ENCODE peak calls at places on chromosome 3, in ten cellular contexts. O is uterus, Z is breast epithelium, Y is heart left ventricle, M is sigmoid colon, P is A549, T is Peyer's patch, V is IMR-90, K is K562, B is stomach. J is an unnamed sample.

GRCh38 chr3:101574388-101575156 is 592 bp downstream of the PCNP start:
- DNase-seq in Z (peak; percentile 50), Y (no peak), K (no peak), T (peak; percentile 40), V (peak; percentile 62), M (peak; percentile 84), O (peak; percentile 55), P (peak; percentile 68), B (peak; percentile 50), J (no peak)

GRCh38 chr3:169863458-169863899 is 6.3 kb downstream of the LRRC31 start:
- DNase-seq in P (peak; percentile 77), Z (peak; percentile 27), B (peak; percentile 84), T (peak; percentile 69), M (peak; percentile 69), Y (no peak), O (peak; percentile 45), V (peak; percentile 72), K (peak; percentile 78), J (no peak)

GRCh38 chr3:127012091-127012490 is 29.2 kb downstream of the PLXNA1 start:
- DNase-seq in B (no peak), V (peak; percentile 5), K (no peak), Z (no peak), Y (no peak), M (no peak), T (no peak), O (no peak), P (no peak), J (no peak)

GRCh38 chr3:72328755-72329154 is 519.5 kb downstream of the SHQ1 start:
- DNase-seq in B (no peak), O (no peak), V (no peak), K (no peak), M (no peak), Y (no peak), T (no peak), P (no peak), Z (no peak), J (no peak)

GRCh38 chr3:54696313-54696712 is 231.5 kb downstream of the LRTM1 start:
- DNase-seq in M (no peak), B (no peak), K (no peak), P (no peak), O (no peak), T (no peak), Y (no peak), V (no peak), Z (no peak), J (no peak)

GRCh38 chr3:53545365-53546031 is 51.1 kb downstream of the CACNA1D start:
- DNase-seq in V (no peak), P (no peak), M (no peak), Y (no peak), Z (no peak), K (no peak), O (peak; percentile 51), B (no peak), T (no peak), J (no peak)

GRCh38 chr3:58491506-58492384 is at the start of gene KCTD6:
- DNase-seq in Y (peak; percentile 98), O (peak; percentile 91), B (peak; percentile 94), K (peak; percentile 89), T (peak; percentile 87), P (peak; percentile 91), Z (peak; percentile 83), M (peak; percentile 95), V (peak; percentile 92), J (peak; percentile 61)

GRCh38 chr3:53227993-53228885 is 27.6 kb downstream of the TKT start:
- DNase-seq in B (no peak), T (no peak), O (no peak), Y (no peak), M (no peak), K (no peak), P (no peak), V (no peak), Z (no peak), J (no peak)

GRCh38 chr3:94928921-94929320 is 866.1 kb downstream of the NSUN3 start:
- DNase-seq in P (peak; percentile 85), Y (no peak), V (no peak), O (no peak), K (no peak), Z (no peak), M (no peak), B (no peak), T (no peak), J (no peak)

GRCh38 chr3:48598323-48599076 is 3.4 kb upstream of the COL7A1 start:
- DNase-seq in B (no peak), V (peak; percentile 94), Y (peak; percentile 72), Z (peak; percentile 93), T (no peak), O (peak; percentile 87), P (peak; percentile 76), M (no peak), K (no peak), J (no peak)

GRCh38 chr3:78887608-78888011 is 880.2 kb downstream of the ROBO1 start:
- DNase-seq in B (no peak), K (no peak), V (peak; percentile 60), M (no peak), T (no peak), O (no peak), P (no peak), Y (no peak), Z (no peak), J (no peak)

DNA sequence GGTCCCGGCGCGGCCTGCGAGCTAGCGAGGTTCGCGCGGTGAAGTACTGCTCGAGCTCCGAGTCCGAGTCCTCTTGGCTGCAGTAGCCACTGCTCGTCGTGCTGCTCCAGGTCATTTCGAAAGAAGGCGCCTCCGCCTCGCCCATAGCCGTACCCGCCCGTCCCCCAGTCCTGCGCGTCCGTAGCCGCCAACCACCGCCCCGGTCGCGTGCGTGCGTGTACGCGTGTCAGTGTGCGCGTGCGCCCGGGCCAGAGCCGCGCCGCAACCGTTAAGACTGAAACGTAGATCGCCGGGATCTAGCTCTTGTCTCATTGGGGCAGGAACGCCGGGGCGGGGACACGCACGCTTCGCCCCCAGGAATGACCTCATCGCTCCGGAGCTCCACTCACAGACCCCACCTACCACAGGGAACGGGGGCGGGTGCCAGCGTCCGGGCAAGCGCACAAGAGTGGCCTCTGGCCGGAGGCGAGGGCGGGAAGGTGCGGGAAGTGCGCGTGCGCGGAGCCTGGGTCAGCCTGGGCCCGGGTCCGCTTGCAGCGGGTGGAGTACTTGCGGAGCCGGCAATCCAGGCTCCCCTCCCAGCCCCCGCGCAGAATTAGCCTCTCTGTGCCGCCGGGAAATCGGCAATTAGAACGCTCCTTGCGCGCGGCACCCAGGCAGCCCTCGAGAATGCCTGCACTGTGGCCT is 3.3 kb downstream of the RASSF1 start:
- DNase-seq in Y (peak; percentile 100), B (peak; percentile 100), M (peak; percentile 100), O (peak; percentile 100), P (peak; percentile 98), K (peak; percentile 92), Z (peak; percentile 99), T (peak; percentile 99), V (peak; percentile 99), J (peak; percentile 94)
- TF ChIP-seq POLR2A in Y (peak; percentile 93), B (peak; percentile 81), M (peak; percentile 77), O (peak; percentile 93), P (peak; percentile 67), K (peak; percentile 84), Z (peak; percentile 57), T (peak; percentile 71), V (peak; percentile 90), J (no peak)

DNA sequence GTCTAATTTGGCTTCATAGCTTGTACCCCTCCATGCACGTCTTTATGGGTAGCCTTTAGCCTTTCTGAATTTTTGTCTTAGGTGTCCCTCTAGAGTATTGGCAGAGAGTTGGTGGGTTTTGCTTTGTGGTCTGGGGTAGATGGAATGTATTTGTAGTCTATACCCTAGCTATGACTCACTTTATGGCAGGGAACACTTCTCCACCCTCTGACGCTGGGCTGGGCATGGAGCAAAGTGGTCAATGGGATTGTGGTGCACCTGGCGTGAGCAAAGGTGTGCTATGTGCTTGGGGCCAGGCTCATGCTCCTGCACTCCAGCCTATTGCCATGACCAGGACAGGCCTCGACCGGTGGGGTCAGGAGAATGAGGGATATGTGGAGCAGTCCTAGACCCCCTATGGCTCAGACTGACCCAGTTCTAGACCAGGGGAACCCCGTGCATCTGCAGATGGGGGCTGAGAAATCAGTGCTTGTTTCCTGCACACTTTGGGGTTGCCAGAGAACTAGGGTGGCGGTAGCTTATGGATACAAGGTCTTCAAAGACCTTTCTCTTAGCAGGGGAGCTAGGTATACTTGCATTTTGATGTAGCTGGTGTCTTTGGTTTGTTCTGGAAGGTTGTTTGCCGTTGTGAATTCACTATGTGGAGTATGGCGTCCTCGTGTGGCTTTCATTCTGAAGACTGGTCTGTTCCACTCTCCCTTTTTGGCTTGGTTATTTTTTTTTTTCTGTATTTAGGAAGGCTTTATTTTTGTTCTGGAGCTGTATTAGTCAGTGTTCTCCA is 49.4 kb upstream of the RPL32 start:
- DNase-seq in Y (no peak), B (no peak), V (no peak), T (no peak), O (no peak), Z (no peak), P (no peak), M (no peak), K (no peak), J (no peak)
- H3K4me3 ChIP-seq in Y (no peak overlapping the region), B (no peak overlapping the region), V (no peak overlapping the region), T (no peak overlapping the region), O (no peak overlapping the region), Z (no peak overlapping the region), P (no peak overlapping the region), M (no peak overlapping the region), K (no peak overlapping the region), J (no peak overlapping the region)

DNA sequence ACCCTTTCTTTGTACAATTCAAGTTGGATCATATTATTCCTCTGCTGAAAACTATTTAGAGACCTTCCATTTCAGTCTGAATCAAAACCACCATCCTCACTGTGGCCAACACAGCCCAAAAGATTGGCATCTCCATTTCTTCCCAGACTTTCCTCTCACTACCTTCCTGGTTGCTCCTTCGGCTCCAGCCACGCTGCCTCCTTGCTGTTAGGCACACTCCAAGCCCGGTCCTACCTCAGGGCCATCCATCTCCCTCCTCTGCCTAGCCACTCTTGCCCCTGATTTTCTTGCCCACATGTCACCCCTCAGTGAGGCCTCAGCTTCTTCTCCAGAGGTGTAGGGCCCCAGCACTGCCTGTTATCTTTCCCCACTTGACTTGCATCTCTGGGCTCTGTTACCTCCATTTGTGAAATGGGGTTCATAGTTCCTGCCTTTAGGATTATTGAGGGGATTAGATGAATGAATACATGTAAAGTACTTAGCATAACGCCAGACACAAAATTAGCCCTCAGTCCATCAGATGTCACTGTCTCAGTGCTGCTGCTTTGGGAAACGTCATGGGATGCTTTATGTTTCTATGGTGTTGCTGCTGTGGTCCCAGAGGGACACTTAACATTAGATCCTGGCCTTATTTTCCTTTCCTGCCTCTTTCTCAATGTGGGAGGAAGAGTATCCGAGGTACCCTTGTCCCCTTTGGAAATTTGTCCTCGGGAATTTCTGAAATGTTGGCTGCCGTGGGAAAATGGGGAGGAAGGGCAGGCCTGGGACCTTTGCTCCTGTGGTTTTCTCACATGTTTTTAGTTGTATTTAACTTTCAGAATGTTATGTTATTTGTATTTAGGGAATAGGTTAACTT is 31.3 kb downstream of the SNRK start:
- DNase-seq in Z (no peak), M (no peak), B (no peak), K (no peak), O (peak; percentile 25), Y (no peak), V (no peak), P (no peak), T (no peak), J (no peak)
- H3K4me1 ChIP-seq in Z (no peaks in the 10 kb centered on the region), M (peaks cover 27% of the 10 kb centered on the region), B (peaks cover 5% of the 10 kb centered on the region), K (no peaks in the 10 kb centered on the region), O (no peaks in the 10 kb centered on the region), Y (peaks cover 18% of the 10 kb centered on the region), V (peaks cover 9% of the 10 kb centered on the region), P (no peaks in the 10 kb centered on the region), T (peaks cover 10% of the 10 kb centered on the region), J (peaks cover 53% of the 10 kb centered on the region)

DNA sequence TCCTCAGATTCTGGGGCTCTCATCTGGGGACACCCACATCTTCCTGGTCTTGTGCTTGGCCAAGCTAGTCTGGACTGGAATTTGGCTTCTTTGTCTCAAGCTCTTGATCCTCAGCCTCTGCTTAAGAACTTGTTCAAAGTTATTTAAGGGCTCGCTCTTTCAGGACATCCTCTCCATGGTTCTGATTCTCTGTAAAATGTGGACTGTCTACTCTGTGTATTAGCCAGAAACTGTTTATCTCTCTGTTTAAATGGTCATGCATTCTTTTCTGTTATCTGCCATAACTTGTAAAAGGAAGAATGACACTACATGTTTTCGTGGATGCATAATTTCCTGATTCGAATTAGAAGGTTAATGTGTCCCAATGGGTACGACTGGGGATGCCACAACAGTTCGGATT is 79.4 kb downstream of the COL6A5 start:
- DNase-seq in P (no peak), O (no peak), T (no peak), Y (no peak), V (no peak), Z (no peak), B (no peak), K (no peak), M (no peak), J (no peak)
- TF ChIP-seq POLR2A in P (no peak), O (no peak), T (no peak), Y (no peak), V (no peak), Z (no peak), B (no peak), K (no peak), M (no peak), J (no peak)

J was measured in esophagus squamous epithelium.